ENCODE peak calls at places on chromosomes 7 and 10, in four cellular contexts. One of them, this sample, is unnamed.

GRCh38 chr10:34854147-34854601 is 39.1 kb upstream of the PARD3 start:
- DNase-seq in breast epithelium: no peak
- DNase-seq in H54: peak; percentile 23
- DNase-seq in stomach: no peak
- DNase-seq in this sample: no peak

GRCh38 chr7:40850017-40850416 is 715.2 kb downstream of the SUGCT start:
- DNase-seq in breast epithelium: no peak
- DNase-seq in H54: no peak
- DNase-seq in stomach: no peak
- DNase-seq in this sample: no peak

GRCh38 chr7:14196555-14196954 is 207.1 kb upstream of the ETV1 start:
- DNase-seq in breast epithelium: no peak
- DNase-seq in H54: no peak
- DNase-seq in stomach: no peak
- DNase-seq in this sample: no peak

GRCh38 chr10:123614888-123615287 is 51.3 kb upstream of the GPR26 start:
- DNase-seq in breast epithelium: peak; percentile 31
- DNase-seq in H54: peak; percentile 14
- DNase-seq in stomach: peak; percentile 64
- DNase-seq in this sample: no peak

GRCh38 chr7:207418-208127 is 15.2 kb downstream of the FAM20C start:
- DNase-seq in breast epithelium: no peak
- DNase-seq in H54: no peak
- DNase-seq in stomach: no peak
- DNase-seq in this sample: no peak

GRCh38 chr10:120841522-120842189 is 9.5 kb upstream of the WDR11 start:
- DNase-seq in breast epithelium: no peak
- DNase-seq in H54: peak; percentile 33
- DNase-seq in stomach: peak; percentile 46
- DNase-seq in this sample: no peak

GRCh38 chr10:132282667-132283603 is 24.8 kb downstream of the STK32C start:
- DNase-seq in breast epithelium: no peak
- DNase-seq in H54: no peak
- DNase-seq in stomach: no peak
- DNase-seq in this sample: no peak

GRCh38 chr7:150734293-150734692 is 2.9 kb upstream of the GIMAP5 start:
- DNase-seq in breast epithelium: no peak
- DNase-seq in H54: no peak
- DNase-seq in stomach: no peak
- DNase-seq in this sample: no peak

GRCh38 chr7:767580-767940 is 40.5 kb upstream of the PRKAR1B start:
- DNase-seq in breast epithelium: peak; percentile 62
- DNase-seq in H54: no peak
- DNase-seq in stomach: no peak
- DNase-seq in this sample: no peak

GRCh38 chr10:95742529-95742884 is 13.5 kb upstream of the ENTPD1 start:
- DNase-seq in breast epithelium: no peak
- DNase-seq in H54: no peak
- DNase-seq in stomach: peak; percentile 88
- DNase-seq in this sample: peak; percentile 50

GRCh38 chr7:110839866-110840265 is 251.1 kb upstream of the LRRN3 start:
- DNase-seq in breast epithelium: no peak
- DNase-seq in H54: no peak
- DNase-seq in stomach: no peak
- DNase-seq in this sample: no peak

GRCh38 chr7:72183835-72184234 is 228.3 kb downstream of the CALN1 start:
- DNase-seq in breast epithelium: no peak
- DNase-seq in H54: no peak
- DNase-seq in stomach: no peak
- DNase-seq in this sample: no peak

GRCh38 chr10:132158810-132159209 is 27.9 kb upstream of the DPYSL4 start:
- DNase-seq in breast epithelium: no peak
- DNase-seq in H54: no peak
- DNase-seq in stomach: no peak
- DNase-seq in this sample: no peak

GRCh38 chr10:82453678-82454293 is 578.8 kb downstream of the NRG3 start:
- DNase-seq in breast epithelium: no peak
- DNase-seq in H54: no peak
- DNase-seq in stomach: no peak
- DNase-seq in this sample: no peak

GRCh38 chr7:91126762-91127161 is 137.5 kb upstream of the FZD1 start:
- DNase-seq in breast epithelium: no peak
- DNase-seq in H54: no peak
- DNase-seq in stomach: no peak
- DNase-seq in this sample: no peak

GRCh38 chr7:100219271-100219737 is 445 bp upstream of the PVRIG start:
- DNase-seq in breast epithelium: no peak
- DNase-seq in H54: no peak
- DNase-seq in stomach: no peak
- DNase-seq in this sample: no peak

GRCh38 chr7:79282051-79282694 is 171.3 kb downstream of the MAGI2 start:
- DNase-seq in breast epithelium: no peak
- DNase-seq in H54: no peak
- DNase-seq in stomach: no peak
- DNase-seq in this sample: no peak

GRCh38 chr7:38932509-38933168 is 23.6 kb upstream of the VPS41 start:
- DNase-seq in breast epithelium: no peak
- DNase-seq in H54: peak; percentile 28
- DNase-seq in stomach: peak; percentile 64
- DNase-seq in this sample: no peak

GRCh38 chr10:96556003-96556402 is 30.8 kb downstream of the TM9SF3 start:
- DNase-seq in breast epithelium: no peak
- DNase-seq in H54: no peak
- DNase-seq in stomach: no peak
- DNase-seq in this sample: no peak

GRCh38 chr7:16811555-16811954 is 6.8 kb upstream of the AGR2 start:
- DNase-seq in breast epithelium: no peak
- DNase-seq in H54: no peak
- DNase-seq in stomach: no peak
- DNase-seq in this sample: no peak

GRCh38 chr7:131302876-131303707 is 24.6 kb upstream of the MKLN1 start:
- DNase-seq in breast epithelium: peak; percentile 24
- DNase-seq in H54: no peak
- DNase-seq in stomach: peak; percentile 46
- DNase-seq in this sample: peak; percentile 67

GRCh38 chr10:31770307-31770902 is 158.2 kb downstream of the ARHGAP12 start:
- DNase-seq in breast epithelium: no peak
- DNase-seq in H54: no peak
- DNase-seq in stomach: peak; percentile 61
- DNase-seq in this sample: peak; percentile 47

GRCh38 chr7:153835104-153835503 is 217.1 kb upstream of the DPP6 start:
- DNase-seq in breast epithelium: no peak
- DNase-seq in H54: no peak
- DNase-seq in stomach: no peak
- DNase-seq in this sample: no peak

GRCh38 chr7:133512560-133512959 is 259.7 kb downstream of the EXOC4 start:
- DNase-seq in breast epithelium: no peak
- DNase-seq in H54: peak; percentile 40
- DNase-seq in stomach: no peak
- DNase-seq in this sample: no peak

GRCh38 chr7:95798401-95798930 is 26.1 kb downstream of the DYNC1I1 start:
- DNase-seq in breast epithelium: no peak
- DNase-seq in H54: no peak
- DNase-seq in stomach: no peak
- DNase-seq in this sample: no peak

GRCh38 chr10:43093423-43094090 is 16.7 kb downstream of the RET start:
- DNase-seq in breast epithelium: no peak
- DNase-seq in H54: no peak
- DNase-seq in stomach: no peak
- DNase-seq in this sample: no peak

GRCh38 chr10:784759-785538 is 95.5 kb upstream of the DIP2C start:
- DNase-seq in breast epithelium: peak; percentile 34
- DNase-seq in H54: peak; percentile 38
- DNase-seq in stomach: peak; percentile 69
- DNase-seq in this sample: peak; percentile 53

GRCh38 chr10:86793696-86794095 is 37.3 kb downstream of the BMPR1A start:
- DNase-seq in breast epithelium: no peak
- DNase-seq in H54: no peak
- DNase-seq in stomach: no peak
- DNase-seq in this sample: no peak

GRCh38 chr7:158228986-158229385 is 358.6 kb downstream of the PTPRN2 start:
- DNase-seq in breast epithelium: no peak
- DNase-seq in H54: no peak
- DNase-seq in stomach: no peak
- DNase-seq in this sample: no peak

GRCh38 chr10:112082134-112082533 is 101.4 kb downstream of the GPAM start:
- DNase-seq in breast epithelium: no peak
- DNase-seq in H54: no peak
- DNase-seq in stomach: no peak
- DNase-seq in this sample: no peak

GRCh38 chr7:56079450-56080185 is 13.1 kb downstream of the PHKG1 start:
- DNase-seq in breast epithelium: peak; percentile 87
- DNase-seq in H54: no peak
- DNase-seq in stomach: peak; percentile 78
- DNase-seq in this sample: peak; percentile 88

GRCh38 chr10:48759113-48759901 is 74.6 kb downstream of the WDFY4 start:
- DNase-seq in breast epithelium: no peak
- DNase-seq in H54: no peak
- DNase-seq in stomach: no peak
- DNase-seq in this sample: no peak

GRCh38 chr7:30470783-30471182 is 7.8 kb downstream of the NOD1 start:
- DNase-seq in breast epithelium: no peak
- DNase-seq in H54: no peak
- DNase-seq in stomach: no peak
- DNase-seq in this sample: peak; percentile 80

GRCh38 chr10:590721-591120 is 98.7 kb downstream of the DIP2C start:
- DNase-seq in breast epithelium: no peak
- DNase-seq in H54: no peak
- DNase-seq in stomach: no peak
- DNase-seq in this sample: no peak

GRCh38 chr10:93752761-93753160 is 5.0 kb upstream of the LGI1 start:
- DNase-seq in breast epithelium: no peak
- DNase-seq in H54: peak; percentile 42
- DNase-seq in stomach: no peak
- DNase-seq in this sample: no peak

GRCh38 chr7:45027774-45028114 is 27.7 kb downstream of the CCM2 start:
- DNase-seq in breast epithelium: no peak
- DNase-seq in H54: no peak
- DNase-seq in stomach: no peak
- DNase-seq in this sample: no peak
- TF ChIP-seq POLR2A in breast epithelium: no peak
- TF ChIP-seq POLR2A in H54: no peak
- TF ChIP-seq POLR2A in stomach: no peak
- TF ChIP-seq POLR2A in this sample: no peak

DNA sequence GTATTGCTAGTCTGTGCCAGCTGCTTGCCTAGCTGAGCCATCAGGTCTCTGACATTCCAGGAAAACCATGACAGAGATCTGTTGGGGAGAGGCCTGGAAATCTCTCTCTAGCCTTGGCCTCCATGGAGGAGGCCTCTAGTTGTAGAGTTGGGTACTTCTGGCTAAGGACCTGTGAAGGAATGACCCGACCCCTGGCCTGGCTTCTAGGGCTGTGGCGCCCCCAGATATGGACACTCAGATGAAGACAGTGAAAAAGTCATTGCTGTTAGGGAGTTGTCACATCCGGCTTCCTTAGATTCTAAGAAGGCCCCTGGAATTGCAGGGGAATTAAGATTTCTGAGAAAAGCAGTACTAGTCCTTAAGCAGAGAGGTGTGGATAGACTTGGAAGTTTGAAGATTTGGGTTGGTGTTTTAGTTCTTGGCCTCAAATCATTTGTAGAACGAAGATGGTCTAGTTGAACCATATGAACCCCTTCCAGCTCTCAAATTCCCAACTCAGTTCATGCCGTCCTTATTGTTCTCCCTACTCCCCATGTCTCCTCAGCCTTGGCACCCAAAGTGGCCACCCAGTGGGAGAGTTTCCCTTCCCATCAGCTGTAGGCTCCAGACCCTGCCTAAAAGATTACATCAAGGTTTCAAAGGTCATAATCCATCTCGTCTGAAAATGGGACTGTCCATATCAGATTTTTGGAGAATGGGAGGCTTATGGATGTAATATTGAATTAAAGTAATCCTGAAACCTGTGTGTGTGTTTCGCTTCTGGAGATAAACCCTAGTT is 7.0 kb downstream of the HHEX start:
- DNase-seq in breast epithelium: no peak
- DNase-seq in H54: peak; percentile 47
- DNase-seq in stomach: no peak
- DNase-seq in this sample: no peak
- TF ChIP-seq POLR2A in breast epithelium: no peak
- TF ChIP-seq POLR2A in H54: no peak
- TF ChIP-seq POLR2A in stomach: no peak
- TF ChIP-seq POLR2A in this sample: no peak

DNA sequence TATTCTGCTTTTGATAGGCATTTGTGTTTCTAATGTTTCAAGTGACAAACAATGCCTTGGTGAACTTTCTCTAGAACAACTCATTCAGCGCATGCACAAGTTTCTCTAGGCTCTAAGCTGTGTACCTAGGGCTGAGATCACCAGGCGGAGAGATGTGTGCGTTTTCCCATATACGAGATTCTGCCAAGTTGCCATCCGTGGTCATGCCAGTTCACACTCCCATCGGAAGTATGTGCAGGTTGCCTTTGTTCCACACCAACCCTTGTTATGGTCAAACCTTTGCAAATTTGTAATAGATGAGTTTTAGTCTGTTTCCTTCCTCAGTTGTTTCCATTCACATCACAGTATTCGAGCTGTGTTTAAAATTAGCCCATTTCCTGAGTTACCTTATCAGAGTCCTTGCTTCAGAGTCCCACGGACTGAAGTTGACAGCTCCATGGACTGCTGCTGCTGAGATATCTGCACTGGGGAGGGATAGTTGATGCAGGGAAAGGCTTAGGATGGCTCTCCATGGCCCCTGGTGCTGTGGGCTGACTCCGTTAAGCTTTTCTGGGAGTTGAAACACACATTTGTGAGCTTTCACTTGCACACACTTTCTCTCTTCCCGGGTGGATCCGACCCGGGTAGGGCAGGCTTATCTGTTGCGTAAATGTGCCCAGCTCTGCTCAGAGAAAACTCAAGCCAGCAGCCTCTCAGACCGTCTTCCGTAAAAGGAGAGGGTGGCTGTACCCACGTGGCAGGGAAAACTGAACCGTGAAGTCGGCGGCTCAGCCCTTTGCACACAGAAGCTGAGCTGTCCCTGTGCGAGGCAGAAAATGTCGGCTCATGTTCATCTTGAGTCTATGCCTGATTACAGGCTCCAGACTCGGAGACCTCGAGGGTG is 49.4 kb downstream of the HK1 start:
- DNase-seq in breast epithelium: peak; percentile 71
- DNase-seq in H54: no peak
- DNase-seq in stomach: peak; percentile 77
- DNase-seq in this sample: no peak
- TF ChIP-seq POLR2A in breast epithelium: no peak
- TF ChIP-seq POLR2A in H54: no peak
- TF ChIP-seq POLR2A in stomach: no peak
- TF ChIP-seq POLR2A in this sample: no peak

GRCh38 chr10:122152544-122152943 is 118.6 kb upstream of the BTBD16 start:
- DNase-seq in breast epithelium: no peak
- DNase-seq in H54: no peak
- DNase-seq in stomach: no peak
- DNase-seq in this sample: no peak
- TF ChIP-seq POLR2A in breast epithelium: no peak
- TF ChIP-seq POLR2A in H54: no peak
- TF ChIP-seq POLR2A in stomach: no peak
- TF ChIP-seq POLR2A in this sample: no peak